ENCODE peak calls at places on chromosome 7, in four cellular contexts. W, L, F and O are unnamed samples.

GRCh38 chr7:96952974-96953391 is 52.4 kb upstream of the DLX6 start:
- DNase-seq in W (no peak), L (no peak), F (no peak), O (no peak)

GRCh38 chr7:73718438-73718881 is 1.0 kb downstream of the STX1A start:
- DNase-seq in W (no peak), L (no peak), F (no peak), O (no peak)

GRCh38 chr7:13057462-13058200 is 370.2 kb downstream of the ARL4A start:
- DNase-seq in W (no peak), L (no peak), F (no peak), O (no peak)

GRCh38 chr7:371119-371778 is 81.3 kb downstream of the FOXL3 start:
- DNase-seq in W (no peak), L (peak), F (peak), O (no peak)

GRCh38 chr7:48384180-48384752 is 213.0 kb downstream of the ABCA13 start:
- DNase-seq in W (no peak), L (no peak), F (no peak), O (no peak)

GRCh38 chr7:32879460-32879859 is 12.1 kb downstream of the KBTBD2 start:
- DNase-seq in W (no peak), L (no peak), F (no peak), O (no peak)

GRCh38 chr7:155441856-155442255 is 16.1 kb upstream of the EN2 start:
- DNase-seq in W (no peak), L (no peak), F (no peak), O (no peak)

GRCh38 chr7:48035967-48036478 is 680 bp downstream of the C7orf57 start:
- DNase-seq in W (peak), L (peak), F (peak), O (no peak)

GRCh38 chr7:79968249-79968648 is 166.4 kb upstream of the GNAI1 start:
- DNase-seq in W (no peak), L (no peak), F (no peak), O (no peak)

GRCh38 chr7:46759711-46760480 is 822.0 kb downstream of the TNS3 start:
- DNase-seq in W (no peak), L (no peak), F (no peak), O (no peak)

GRCh38 chr7:116679495-116679894 is 7.5 kb downstream of the MET start:
- DNase-seq in W (no peak), L (no peak), F (no peak), O (no peak)

GRCh38 chr7:121330053-121330833 is 1.4 kb downstream of the WNT16 start:
- DNase-seq in W (no peak), L (no peak), F (peak), O (no peak)

GRCh38 chr7:121327671-121328070 is 1.1 kb upstream of the WNT16 start:
- DNase-seq in W (no peak), L (no peak), F (no peak), O (no peak)

GRCh38 chr7:121331048-121331447 is 2.2 kb downstream of the WNT16 start:
- DNase-seq in W (no peak), L (no peak), F (no peak), O (no peak)

GRCh38 chr7:121329460-121330052 is 756 bp downstream of the WNT16 start:
- DNase-seq in W (no peak), L (no peak), F (peak), O (peak)

DNA sequence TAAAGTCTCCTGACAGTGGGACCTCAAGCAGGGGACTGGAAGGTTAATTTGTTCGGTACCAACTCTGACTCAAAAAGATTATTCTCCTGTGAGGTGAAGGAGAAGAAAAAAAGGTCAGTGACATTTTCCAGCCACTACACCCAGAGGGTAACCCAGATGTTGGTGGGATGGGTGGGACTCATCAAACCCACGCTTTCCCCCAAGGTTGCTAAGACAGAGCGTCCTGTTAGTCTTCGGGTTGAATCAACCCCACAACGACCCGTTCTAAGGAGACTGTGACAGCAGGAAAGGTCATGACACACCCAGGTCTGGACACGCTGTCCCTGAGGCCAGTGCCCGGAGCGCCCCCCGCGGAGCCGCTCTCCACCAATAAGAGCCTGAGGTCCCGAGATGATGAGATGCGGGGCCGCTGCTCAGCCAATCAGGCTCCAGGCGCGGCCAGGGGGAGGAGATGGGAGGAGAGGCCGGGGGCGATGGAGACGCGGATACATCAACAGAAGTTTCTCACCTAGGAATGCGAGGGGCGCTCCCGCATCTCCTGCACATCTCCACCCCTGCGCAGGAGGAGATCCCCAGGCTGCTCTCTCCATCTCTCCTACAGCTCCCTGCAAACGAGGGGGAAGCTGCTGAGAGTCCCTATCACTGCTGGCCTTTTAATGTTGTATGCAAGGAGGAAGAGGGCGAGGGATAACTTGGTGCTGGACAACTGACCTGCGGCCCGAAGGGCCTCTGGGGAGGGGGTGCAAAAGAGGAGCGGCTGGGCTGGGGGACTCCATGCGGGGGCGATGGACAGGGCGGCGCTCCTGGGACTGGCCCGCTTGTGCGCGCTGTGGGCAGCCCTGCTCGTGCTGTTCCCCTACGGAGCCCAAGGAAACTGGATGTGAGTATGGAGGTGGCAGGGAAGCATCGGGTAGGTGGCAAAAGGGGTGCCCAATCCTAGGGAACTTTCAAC is at the start of gene WNT16:
- DNase-seq in W (peak), L (no peak), F (no peak), O (no peak)
- H3K4me3 ChIP-seq in W (peak), L (peak), F (no peak), O (peak)

GRCh38 chr7:4136501-4137110 is 545.5 kb upstream of the FOXK1 start:
- DNase-seq in W (no peak), L (peak), F (no peak), O (no peak)

GRCh38 chr7:4140933-4141332 is 541.2 kb upstream of the FOXK1 start:
- DNase-seq in W (no peak), L (peak), F (no peak), O (no peak)

GRCh38 chr7:4143006-4143405 is 539.1 kb upstream of the FOXK1 start:
- DNase-seq in W (no peak), L (peak), F (no peak), O (no peak)

GRCh38 chr7:4138866-4139265 is 543.2 kb upstream of the FOXK1 start:
- DNase-seq in W (no peak), L (peak), F (no peak), O (no peak)

DNA sequence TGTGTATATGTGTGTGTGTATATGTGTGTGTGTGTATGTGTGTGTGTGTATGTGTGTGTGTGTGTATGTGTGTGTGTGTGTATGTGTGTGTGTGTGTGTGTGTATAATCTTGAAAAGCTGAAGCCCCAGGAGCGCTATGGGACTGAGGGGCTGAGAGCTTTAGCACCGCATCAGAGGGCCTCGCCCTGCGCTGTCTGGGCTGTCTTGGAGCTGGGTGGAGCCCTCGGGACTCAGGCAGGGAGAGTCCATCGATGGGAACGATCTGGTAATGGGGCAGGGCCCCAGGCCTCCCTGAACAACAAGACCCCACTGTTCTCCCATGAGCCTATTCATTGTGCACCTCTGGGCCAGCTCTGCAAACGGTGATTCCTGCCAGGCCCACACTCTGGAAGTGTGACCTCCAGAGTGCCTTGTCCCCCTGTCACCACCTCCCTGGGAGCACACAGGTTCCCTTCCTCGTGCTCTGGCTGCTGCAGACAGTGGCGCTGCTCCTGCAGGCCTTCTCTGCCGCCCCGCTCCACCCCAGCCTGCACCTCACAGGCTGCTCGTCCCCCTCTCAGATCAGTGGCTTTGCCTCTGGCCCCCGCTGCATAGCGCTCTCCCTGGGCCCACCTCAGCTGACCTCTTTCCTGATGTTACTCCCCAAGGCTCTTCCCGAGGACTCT is 542.3 kb upstream of the FOXK1 start:
- DNase-seq in W (no peak), L (peak), F (no peak), O (no peak)
- TF ChIP-seq POLR2A in W (no peak), L (no peak), F (no peak), O (no peak)

GRCh38 chr7:28411876-28412662 is at the start of gene CREB5:
- DNase-seq in W (peak), L (no peak), F (no peak), O (no peak)

GRCh38 chr7:28408105-28408973 is 4.0 kb upstream of the CREB5 start:
- DNase-seq in W (peak), L (peak), F (no peak), O (peak)

GRCh38 chr7:28408974-28409715 is 3.2 kb upstream of the CREB5 start:
- DNase-seq in W (peak), L (peak), F (peak), O (peak)

GRCh38 chr7:28409716-28410627 is 2.3 kb upstream of the CREB5 start:
- DNase-seq in W (peak), L (peak), F (peak), O (peak)

DNA sequence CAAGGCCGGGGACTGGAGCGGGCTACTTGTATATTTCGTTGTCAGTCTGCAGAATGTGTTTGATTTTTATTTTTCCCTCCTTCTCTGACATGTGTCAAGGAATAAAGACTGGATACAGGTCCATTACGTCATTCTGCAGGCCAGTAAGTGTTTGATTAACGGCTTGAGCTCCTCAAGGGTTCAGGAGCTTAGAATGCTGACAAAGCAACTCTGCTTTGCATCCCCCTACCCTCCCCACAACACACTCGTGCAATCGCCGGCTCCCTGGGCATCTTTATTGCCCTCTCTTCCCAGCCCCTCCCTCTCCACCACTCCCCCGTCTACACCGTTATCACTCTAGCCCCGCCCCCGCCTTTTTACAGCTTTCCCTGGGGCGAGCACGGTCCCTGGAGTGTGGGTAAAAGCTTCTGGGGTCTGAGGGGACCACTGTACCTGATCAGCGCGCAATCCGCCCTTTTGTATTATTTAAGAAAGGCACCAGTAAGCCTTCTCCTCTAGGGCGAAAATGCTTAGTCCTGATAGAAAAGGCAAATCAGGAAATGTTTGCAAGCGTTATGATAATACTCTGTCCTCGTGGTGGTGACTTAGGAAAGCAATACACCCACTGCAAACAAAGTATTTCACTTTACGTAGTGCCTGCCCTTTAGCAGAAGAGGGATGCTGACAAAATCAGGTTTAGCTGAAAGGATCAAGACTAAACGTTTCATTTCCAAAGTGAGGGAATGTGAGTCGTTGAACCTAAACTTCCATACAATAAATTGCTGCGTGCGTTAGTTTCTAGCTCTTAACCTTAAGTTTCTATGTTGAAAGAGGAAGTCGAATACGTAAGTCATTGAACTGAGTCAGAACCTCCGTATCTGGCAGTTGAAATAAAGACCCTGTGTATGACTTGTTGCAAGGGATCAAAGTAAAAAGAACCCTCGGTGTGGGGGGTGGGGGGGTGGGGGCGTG is 1.4 kb upstream of the CREB5 start:
- DNase-seq in W (peak), L (peak), F (no peak), O (peak)
- H3K4me3 ChIP-seq in W (peak), L (peak), F (no peak), O (peak)

GRCh38 chr7:131331806-131332205 is 4.1 kb downstream of the MKLN1 start:
- DNase-seq in W (no peak), L (no peak), F (no peak), O (no peak)
- TF ChIP-seq POLR2A in W (no peak), L (no peak), F (no peak), O (no peak)